ENCODE peak calls at places on chromosomes 3 and 15, in nine cellular contexts. Z is HTR-8/SVneo; O is effector CD4-positive, alpha-beta T cell; B is islet precursor cell; Y is Peyer's patch; D is pancreas; N is fibroblast of the conjunctiva; Q is Calu3; T is activated CD8-positive, alpha-beta T cell treated with anti-CD3 and anti-CD28 coated beads for 36 hours. G is an unnamed sample.

GRCh38 chr15:72195101-72195511 is 2.5 kb downstream of the GRAMD2A start:
- DNase-seq in Z (no peak), D (no peak), T (no peak), O (no peak), Y (no peak), N (no peak), B (peak), Q (no peak), G (no peak)

GRCh38 chr3:8538904-8539303 is 37.3 kb downstream of the LMCD1 start:
- DNase-seq in B (no peak), N (no peak), Y (no peak), T (no peak), O (no peak), Q (no peak), D (no peak), Z (no peak), G (no peak)

GRCh38 chr3:81980566-81981494 is 219.4 kb upstream of the GBE1 start:
- DNase-seq in N (no peak), D (no peak), Z (no peak), Y (no peak), T (no peak), Q (no peak), O (no peak), B (no peak), G (no peak)

GRCh38 chr15:63186065-63186464 is 3.3 kb upstream of the RAB8B start:
- DNase-seq in D (no peak), B (peak), Z (peak), N (peak), Q (no peak), T (no peak), Y (no peak), O (no peak), G (no peak)

GRCh38 chr15:74294010-74294409 is 57.9 kb downstream of the CCDC33 start:
- DNase-seq in N (no peak), Q (no peak), Z (no peak), B (no peak), Y (no peak), T (no peak), D (no peak), O (no peak), G (no peak)

GRCh38 chr3:71817262-71817661 is 32.3 kb upstream of the PROK2 start:
- DNase-seq in Z (no peak), T (no peak), B (no peak), O (no peak), Y (no peak), Q (no peak), N (no peak), D (no peak), G (no peak)

GRCh38 chr3:14209596-14210280 is 31.1 kb downstream of the LSM3 start:
- DNase-seq in T (no peak), N (no peak), O (no peak), Z (no peak), Q (no peak), D (no peak), B (peak), Y (no peak), G (no peak)

GRCh38 chr3:29183346-29184087 is 97.4 kb upstream of the RBMS3 start:
- DNase-seq in Y (no peak), O (no peak), Z (no peak), T (peak), Q (no peak), D (no peak), B (no peak), N (peak), G (no peak)

GRCh38 chr3:52062499-52062898 is 6.1 kb upstream of the DUSP7 start:
- DNase-seq in Q (peak), T (no peak), O (no peak), B (peak), Y (no peak), Z (no peak), D (no peak), N (peak), G (peak)

GRCh38 chr3:127373701-127374625 is 86.1 kb upstream of the PRR20G start:
- DNase-seq in Z (no peak), T (peak), N (no peak), Q (peak), Y (peak), D (no peak), B (peak), O (no peak), G (peak)

GRCh38 chr3:154040283-154040682 is 80.9 kb upstream of the ARHGEF26 start:
- DNase-seq in Y (no peak), T (no peak), O (no peak), N (no peak), B (no peak), Q (peak), D (no peak), Z (no peak), G (no peak)

GRCh38 chr15:99475754-99476412 is 89.9 kb upstream of the MEF2A start:
- DNase-seq in O (no peak), T (no peak), N (no peak), B (no peak), Z (no peak), D (no peak), Y (no peak), Q (no peak), G (no peak)

GRCh38 chr3:60281970-60282369 is 969.3 kb downstream of the FHIT start:
- DNase-seq in N (no peak), Q (no peak), D (no peak), Z (no peak), B (no peak), Y (no peak), T (no peak), O (no peak), G (no peak)

GRCh38 chr15:62848631-62849050 is 193.9 kb upstream of the TPM1 start:
- DNase-seq in D (no peak), B (peak), Q (no peak), O (no peak), Z (no peak), N (no peak), T (no peak), Y (no peak), G (peak)

GRCh38 chr15:64134322-64134829 is 17.2 kb upstream of the SNX22 start:
- DNase-seq in O (no peak), D (no peak), T (no peak), N (peak), Z (no peak), Q (no peak), B (no peak), Y (no peak), G (peak)

G was measured in myocyte.